ENCODE peak calls at places on chromosomes 6 and 20, in eight cellular contexts. H is right lobe of liver, C is ascending aorta, B is stomach, I is brain microvascular endothelial cell, T is fibroblast of pulmonary artery, J is choroid plexus epithelial cell, F is PC-9. A is an unnamed sample.

GRCh38 chr6:125471703-125472102 is 169.9 kb upstream of the HDDC2 start:
- DNase-seq in H (no peak), J (peak), F (no peak), I (no peak), B (no peak), C (no peak), T (no peak), A (no peak)

GRCh38 chr6:105786449-105786848 is 299.7 kb upstream of the PRDM1 start:
- DNase-seq in H (no peak), F (no peak), B (no peak), J (no peak), T (no peak), I (no peak), C (no peak), A (peak)

GRCh38 chr6:128508588-128509296 is 11.7 kb downstream of the PTPRK start:
- DNase-seq in T (peak), B (no peak), H (no peak), I (peak), F (peak), C (no peak), J (peak), A (peak)

GRCh38 chr20:31833130-31833930 is 12.1 kb downstream of the FOXS1 start:
- DNase-seq in B (peak), H (peak), J (peak), T (peak), I (peak), F (no peak), C (no peak), A (peak)

GRCh38 chr6:122947355-122947754 is 48.7 kb upstream of the CLVS2 start:
- DNase-seq in T (peak), I (peak), B (peak), H (no peak), J (peak), C (no peak), F (no peak), A (peak)

GRCh38 chr20:11376998-11377397 is 540.7 kb upstream of the BTBD3 start:
- DNase-seq in C (no peak), T (peak), B (no peak), J (peak), I (peak), F (no peak), H (no peak), A (peak)

GRCh38 chr20:58378056-58378455 is 11.0 kb upstream of the VAPB start:
- DNase-seq in B (no peak), H (no peak), J (no peak), T (no peak), I (no peak), C (no peak), F (no peak), A (no peak)

GRCh38 chr6:25263602-25264001 is 15.6 kb upstream of the CARMIL1 start:
- DNase-seq in C (no peak), I (peak), T (no peak), J (peak), H (no peak), B (no peak), F (no peak), A (peak)

GRCh38 chr20:21682576-21682975 is 22.9 kb upstream of the PAX1 start:
- DNase-seq in J (no peak), C (no peak), T (no peak), H (no peak), I (no peak), B (no peak), F (no peak), A (no peak)

GRCh38 chr20:56839791-56840190 is 210.7 kb downstream of the TFAP2C start:
- DNase-seq in F (no peak), H (no peak), I (no peak), B (no peak), T (no peak), C (no peak), J (no peak), A (no peak)

GRCh38 chr20:36461600-36462439 is 79.5 kb upstream of the MYL9 start:
- DNase-seq in C (no peak), F (no peak), J (peak), H (peak), I (peak), B (peak), T (peak), A (peak)

GRCh38 chr6:161727063-161727462 is 453.2 kb upstream of the AGPAT4 start:
- DNase-seq in H (no peak), B (no peak), I (no peak), F (no peak), C (no peak), J (no peak), T (no peak), A (no peak)

GRCh38 chr6:35278708-35279107 is 18.9 kb upstream of the DEF6 start:
- DNase-seq in H (no peak), I (no peak), F (no peak), J (no peak), T (no peak), B (no peak), C (no peak), A (no peak)

GRCh38 chr6:163814494-163815364 is 400.2 kb downstream of the QKI start:
- DNase-seq in F (no peak), J (peak), B (no peak), T (peak), I (peak), C (no peak), H (no peak), A (no peak)

GRCh38 chr6:34517461-34517868 is 38.7 kb downstream of the SPDEF start:
- DNase-seq in C (no peak), H (no peak), J (no peak), T (no peak), F (no peak), B (no peak), I (no peak), A (no peak)

GRCh38 chr6:28922004-28922840 is 1.6 kb downstream of the TRIM27 start:
- DNase-seq in H (peak), T (peak), F (peak), C (no peak), I (peak), J (peak), B (peak), A (peak)

GRCh38 chr20:55095745-55096450 is 620.5 kb downstream of the DOK5 start:
- DNase-seq in F (no peak), T (no peak), H (no peak), J (no peak), I (no peak), C (no peak), B (no peak), A (no peak)

GRCh38 chr6:28235912-28236452 is 10.9 kb downstream of the ZSCAN9 start:
- DNase-seq in H (no peak), F (no peak), T (no peak), J (no peak), I (no peak), B (no peak), C (no peak), A (no peak)

GRCh38 chr20:53711333-53712211 is 117.9 kb upstream of the ZNF217 start:
- DNase-seq in C (no peak), I (no peak), H (peak), B (no peak), F (peak), J (no peak), T (no peak), A (no peak)

GRCh38 chr20:57514273-57514751 is 10.6 kb downstream of the CTCFL start:
- DNase-seq in B (peak), C (no peak), H (peak), I (peak), F (peak), T (peak), J (peak), A (peak)

GRCh38 chr20:11207749-11208502 is 534.1 kb upstream of the JAG1 start:
- DNase-seq in H (no peak), T (peak), I (peak), F (no peak), C (peak), J (peak), B (peak), A (peak)

GRCh38 chr20:58025233-58025632 is 203.2 kb downstream of the ANKRD60 start:
- DNase-seq in F (no peak), I (no peak), H (no peak), B (no peak), C (no peak), T (no peak), J (no peak), A (no peak)

GRCh38 chr6:129623008-129623732 is 86.8 kb downstream of the ARHGAP18 start:
- DNase-seq in T (no peak), C (no peak), I (no peak), F (no peak), B (no peak), J (no peak), H (no peak), A (peak)

GRCh38 chr20:62603021-62603906 is 39.0 kb upstream of the SLCO4A1 start:
- DNase-seq in I (no peak), H (peak), B (peak), F (no peak), T (no peak), J (no peak), C (peak), A (peak)

GRCh38 chr6:422423-423061 is 31.0 kb downstream of the IRF4 start:
- DNase-seq in T (peak), I (peak), C (no peak), F (peak), B (no peak), J (peak), H (no peak), A (peak)

DNA sequence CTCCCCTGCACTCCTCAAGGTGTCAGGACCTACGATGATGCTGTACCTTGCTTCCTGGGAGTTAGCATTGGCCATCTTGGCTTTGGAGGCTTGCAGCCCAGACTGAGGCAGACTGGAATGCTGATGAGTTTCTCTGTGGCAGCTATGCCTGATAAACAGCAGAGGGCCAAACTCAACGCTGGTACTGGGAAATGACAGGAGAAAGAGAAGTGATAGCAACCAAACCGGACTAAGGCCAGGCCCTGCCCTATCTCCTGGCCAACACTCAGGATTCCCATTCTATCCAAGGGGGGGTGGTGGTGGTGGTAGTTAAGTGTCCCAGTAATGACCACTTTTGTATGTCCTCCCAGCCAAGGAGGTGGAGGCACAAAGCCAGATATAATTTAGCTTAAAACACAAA is 90.0 kb upstream of the DTNBP1 start:
- DNase-seq in F (no peak), C (no peak), I (no peak), J (no peak), B (no peak), H (no peak), T (peak), A (no peak)
- TF ChIP-seq CTCF in F (no peak), C (no peak), I (peak), J (peak), B (no peak), H (no peak), T (peak), A (peak)

DNA sequence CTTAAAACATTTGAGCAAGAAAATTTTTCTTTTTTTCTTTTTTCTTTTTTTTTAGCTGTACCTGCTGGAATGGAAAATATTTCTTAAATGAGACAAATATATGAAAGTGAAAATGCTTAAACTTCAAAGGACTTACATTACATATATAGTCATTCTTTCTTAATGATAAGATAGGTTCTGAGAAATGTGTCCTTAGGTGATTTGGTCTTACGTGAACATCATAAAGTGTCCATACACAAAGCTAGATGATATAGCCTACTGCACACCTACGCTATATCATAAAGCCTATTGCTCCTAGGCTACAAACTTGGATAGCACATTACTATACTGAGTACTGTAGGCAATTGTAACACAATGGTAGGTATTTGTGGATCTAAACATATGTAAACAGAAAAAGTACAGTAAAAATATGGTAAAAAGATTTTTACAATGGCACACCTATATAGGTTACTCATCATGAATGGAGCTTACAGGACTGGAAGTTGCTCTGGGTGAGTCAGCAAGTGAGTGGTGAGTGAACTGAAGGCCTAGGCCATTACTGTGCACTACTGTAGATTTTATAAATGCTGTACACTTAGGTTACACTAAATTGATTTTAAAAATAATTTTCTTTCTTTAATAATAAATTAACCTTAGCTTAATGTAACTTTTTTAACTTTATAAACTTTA is 54.6 kb downstream of the RPP21 start:
- DNase-seq in T (peak), H (no peak), B (no peak), I (no peak), F (no peak), C (no peak), J (no peak), A (peak)
- H3K4me3 ChIP-seq in T (no peak), H (no peak), B (no peak), I (no peak), F (no peak), C (no peak), J (no peak), A (no peak)

GRCh38 chr6:37732688-37733087 is 35.0 kb upstream of the MDGA1 start:
- DNase-seq in F (no peak), C (no peak), J (no peak), I (no peak), H (no peak), B (no peak), T (no peak), A (no peak)
- TF ChIP-seq CTCF in F (no peak), C (no peak), J (peak), I (peak), H (no peak), B (no peak), T (peak), A (no peak)

GRCh38 chr6:111689419-111689818 is 83.7 kb upstream of the TRAF3IP2 start:
- DNase-seq in B (no peak), C (no peak), I (no peak), T (no peak), F (no peak), H (no peak), J (no peak), A (no peak)
- H3K4me3 ChIP-seq in B (no peak), C (no peak), I (no peak), T (no peak), F (no peak), H (no peak), J (no peak), A (no peak)

GRCh38 chr6:13907614-13908215 is 17.0 kb upstream of the RNF182 start:
- DNase-seq in H (no peak), F (no peak), B (no peak), T (no peak), C (no peak), J (no peak), I (no peak), A (no peak)

GRCh38 chr6:13913226-13914001 is 11.3 kb upstream of the RNF182 start:
- DNase-seq in C (no peak), H (no peak), T (no peak), B (no peak), F (no peak), I (no peak), J (no peak), A (no peak)

GRCh38 chr6:13908955-13909381 is 15.8 kb upstream of the RNF182 start:
- DNase-seq in I (peak), H (no peak), T (peak), J (peak), F (peak), B (peak), C (no peak), A (peak)

GRCh38 chr6:13911337-13911736 is 13.4 kb upstream of the RNF182 start:
- DNase-seq in I (no peak), H (no peak), J (no peak), C (no peak), F (no peak), B (no peak), T (no peak), A (no peak)

DNA sequence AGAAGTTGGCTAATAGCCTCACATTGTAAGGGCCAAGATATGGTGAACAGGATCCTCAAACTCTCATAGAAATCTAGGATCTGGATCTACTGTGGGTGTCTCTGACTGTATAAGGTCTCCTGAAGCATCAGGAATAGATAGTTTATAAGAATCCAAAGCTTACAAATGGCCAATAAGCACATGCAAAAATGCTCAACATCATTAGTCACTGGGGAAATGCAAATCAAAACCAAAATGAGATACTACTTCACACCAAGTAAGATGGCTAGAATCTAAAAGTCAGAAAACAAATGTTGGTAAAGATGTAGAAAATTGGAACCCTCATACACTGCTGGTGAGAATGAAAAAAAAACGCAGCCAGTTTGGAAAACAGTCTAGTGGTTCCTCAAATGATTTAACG is 14.3 kb upstream of the RNF182 start:
- DNase-seq in J (no peak), C (no peak), B (no peak), T (no peak), I (no peak), F (no peak), H (no peak), A (no peak)
- TF ChIP-seq CTCF in J (no peak), C (no peak), B (no peak), T (no peak), I (no peak), F (no peak), H (no peak), A (no peak)

DNA sequence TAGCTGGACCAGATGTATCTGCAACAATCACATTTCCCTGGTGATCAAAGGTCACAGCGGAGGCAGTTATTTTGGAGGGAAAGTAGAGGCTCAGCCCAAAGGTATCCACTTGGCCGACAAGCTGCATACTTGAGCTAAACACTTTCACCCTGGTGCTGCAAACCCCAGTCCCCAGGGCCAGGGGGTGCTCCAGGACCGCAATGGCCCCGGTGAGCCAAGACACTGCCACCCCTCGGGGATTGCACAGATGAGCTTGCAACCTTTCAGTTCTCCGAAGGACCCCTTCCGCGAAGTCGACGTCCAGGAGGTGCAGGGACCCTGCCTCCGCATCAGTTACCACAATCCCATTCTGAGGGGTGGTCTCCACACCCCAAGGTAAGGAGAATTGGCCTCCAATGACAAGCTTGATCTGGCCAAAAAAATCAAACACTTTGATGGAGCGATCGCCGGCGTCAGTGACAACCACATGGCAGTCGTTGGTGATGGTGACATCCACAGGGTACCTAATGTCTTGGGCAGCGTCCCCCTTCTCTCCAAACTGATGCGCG is 823 bp downstream of the NHLRC1 start:
- DNase-seq in I (no peak), C (no peak), T (no peak), J (no peak), F (no peak), H (no peak), B (no peak), A (no peak)
- H3K4me3 ChIP-seq in I (peak), C (peak), T (peak), J (peak), F (no peak), H (peak), B (peak), A (peak)

GRCh38 chr20:48743807-48744206 is 84.0 kb downstream of the PREX1 start:
- DNase-seq in C (no peak), B (no peak), H (no peak), T (no peak), I (no peak), J (no peak), F (no peak), A (no peak)

GRCh38 chr20:48744515-48744914 is 83.3 kb downstream of the PREX1 start:
- DNase-seq in I (no peak), F (no peak), B (no peak), C (no peak), T (no peak), J (no peak), H (no peak), A (no peak)

GRCh38 chr20:48747840-48748416 is 79.9 kb downstream of the PREX1 start:
- DNase-seq in F (no peak), H (no peak), I (no peak), T (no peak), B (no peak), C (no peak), J (no peak), A (no peak)

GRCh38 chr20:48742912-48743680 is 84.7 kb downstream of the PREX1 start:
- DNase-seq in T (no peak), J (no peak), I (no peak), B (no peak), F (no peak), H (no peak), C (no peak), A (no peak)

GRCh38 chr20:48745330-48745729 is 82.5 kb downstream of the PREX1 start:
- DNase-seq in T (peak), F (no peak), J (peak), I (no peak), B (no peak), C (no peak), H (no peak), A (no peak)
- TF ChIP-seq CTCF in T (no peak), F (no peak), J (no peak), I (no peak), B (no peak), C (no peak), H (no peak), A (no peak)

DNA sequence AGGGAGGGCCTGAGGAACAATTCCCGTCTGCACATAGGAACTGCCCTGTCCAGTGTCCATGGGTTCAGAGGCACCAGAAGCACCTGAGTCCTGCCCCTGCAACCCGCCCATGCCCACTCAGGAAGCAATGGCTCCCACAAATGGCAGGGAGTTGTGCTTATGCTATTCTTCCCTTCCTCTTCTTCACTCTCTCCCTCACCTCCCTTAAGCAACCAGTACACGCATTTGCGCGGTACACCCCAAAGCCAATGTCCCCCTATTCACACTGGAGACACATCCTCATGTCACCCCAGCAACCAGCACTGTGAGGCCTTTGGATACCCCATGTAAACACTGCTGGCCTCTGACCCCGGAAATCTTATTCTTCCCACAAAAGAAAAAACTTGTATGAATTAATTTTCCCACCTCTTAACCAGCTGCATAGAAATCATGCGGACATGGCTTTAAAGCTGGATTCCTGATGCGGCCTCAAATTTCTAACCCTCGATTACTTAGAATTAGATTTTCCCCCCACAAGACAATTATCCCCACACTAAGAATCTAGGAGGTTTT is 30.9 kb downstream of the FYN start:
- DNase-seq in H (no peak), I (no peak), T (no peak), B (no peak), J (no peak), F (no peak), C (no peak), A (no peak)
- H3K4me3 ChIP-seq in H (no peak), I (no peak), T (no peak), B (no peak), J (no peak), F (no peak), C (no peak), A (no peak)